ENCODE peak calls at places on chromosomes 6 and 20, in six cellular contexts. One of them, this sample, is unnamed.

GRCh38 chr6:34986845-34987246 is 97.8 kb downstream of the ANKS1A start:
- DNase-seq in ACHN: peak
- DNase-seq in activated T-helper 1 cell treated with Interleukin-2 at 50 U/mL for 16 hours: peak
- DNase-seq in stimulated activated CD8-positive, alpha-beta memory T cell treated with anti-CD3 and anti-CD28 coated beads, Interleukin-2, amount 100 ng/mL, for 1 hour: peak
- DNase-seq in NCI-H345: peak
- DNase-seq in left ventricle myocardium superior: peak
- DNase-seq in this sample: peak

GRCh38 chr6:110491644-110492317 is 15.4 kb upstream of the SLC22A16 start:
- DNase-seq in stimulated activated CD8-positive, alpha-beta memory T cell treated with anti-CD3 and anti-CD28 coated beads, Interleukin-2, amount 100 ng/mL, for 1 hour: no peak
- DNase-seq in ACHN: no peak
- DNase-seq in left ventricle myocardium superior: no peak
- DNase-seq in activated T-helper 1 cell treated with Interleukin-2 at 50 U/mL for 16 hours: no peak
- DNase-seq in NCI-H345: no peak
- DNase-seq in this sample: no peak

GRCh38 chr6:160226118-160226541 is 32.5 kb downstream of the SLC22A2 start:
- DNase-seq in NCI-H345: no peak
- DNase-seq in ACHN: no peak
- DNase-seq in stimulated activated CD8-positive, alpha-beta memory T cell treated with anti-CD3 and anti-CD28 coated beads, Interleukin-2, amount 100 ng/mL, for 1 hour: no peak
- DNase-seq in activated T-helper 1 cell treated with Interleukin-2 at 50 U/mL for 16 hours: no peak
- DNase-seq in left ventricle myocardium superior: no peak
- DNase-seq in this sample: no peak

GRCh38 chr20:43751167-43752050 is 24.6 kb upstream of the GTSF1L start:
- DNase-seq in left ventricle myocardium superior: no peak
- DNase-seq in ACHN: no peak
- DNase-seq in NCI-H345: no peak
- DNase-seq in stimulated activated CD8-positive, alpha-beta memory T cell treated with anti-CD3 and anti-CD28 coated beads, Interleukin-2, amount 100 ng/mL, for 1 hour: no peak
- DNase-seq in activated T-helper 1 cell treated with Interleukin-2 at 50 U/mL for 16 hours: no peak
- DNase-seq in this sample: no peak

GRCh38 chr6:123771126-123771525 is 32.5 kb upstream of the NKAIN2 start:
- DNase-seq in NCI-H345: no peak
- DNase-seq in stimulated activated CD8-positive, alpha-beta memory T cell treated with anti-CD3 and anti-CD28 coated beads, Interleukin-2, amount 100 ng/mL, for 1 hour: no peak
- DNase-seq in activated T-helper 1 cell treated with Interleukin-2 at 50 U/mL for 16 hours: no peak
- DNase-seq in left ventricle myocardium superior: no peak
- DNase-seq in ACHN: no peak
- DNase-seq in this sample: no peak

GRCh38 chr6:114315841-114316595 is 26.8 kb downstream of the HS3ST5 start:
- DNase-seq in NCI-H345: no peak
- DNase-seq in left ventricle myocardium superior: no peak
- DNase-seq in ACHN: no peak
- DNase-seq in stimulated activated CD8-positive, alpha-beta memory T cell treated with anti-CD3 and anti-CD28 coated beads, Interleukin-2, amount 100 ng/mL, for 1 hour: no peak
- DNase-seq in activated T-helper 1 cell treated with Interleukin-2 at 50 U/mL for 16 hours: no peak
- DNase-seq in this sample: no peak

GRCh38 chr6:4402477-4402976 is 267.2 kb upstream of the ECI2 start:
- DNase-seq in NCI-H345: no peak
- DNase-seq in activated T-helper 1 cell treated with Interleukin-2 at 50 U/mL for 16 hours: no peak
- DNase-seq in stimulated activated CD8-positive, alpha-beta memory T cell treated with anti-CD3 and anti-CD28 coated beads, Interleukin-2, amount 100 ng/mL, for 1 hour: no peak
- DNase-seq in left ventricle myocardium superior: peak
- DNase-seq in ACHN: peak
- DNase-seq in this sample: no peak

GRCh38 chr20:61760321-61761112 is 305.2 kb downstream of the TAF4 start:
- DNase-seq in stimulated activated CD8-positive, alpha-beta memory T cell treated with anti-CD3 and anti-CD28 coated beads, Interleukin-2, amount 100 ng/mL, for 1 hour: no peak
- DNase-seq in NCI-H345: no peak
- DNase-seq in activated T-helper 1 cell treated with Interleukin-2 at 50 U/mL for 16 hours: no peak
- DNase-seq in left ventricle myocardium superior: no peak
- DNase-seq in ACHN: no peak
- DNase-seq in this sample: no peak

GRCh38 chr20:33518071-33518470 is 28.2 kb downstream of the CBFA2T2 start:
- DNase-seq in NCI-H345: no peak
- DNase-seq in stimulated activated CD8-positive, alpha-beta memory T cell treated with anti-CD3 and anti-CD28 coated beads, Interleukin-2, amount 100 ng/mL, for 1 hour: no peak
- DNase-seq in ACHN: peak
- DNase-seq in activated T-helper 1 cell treated with Interleukin-2 at 50 U/mL for 16 hours: no peak
- DNase-seq in left ventricle myocardium superior: no peak
- DNase-seq in this sample: no peak

GRCh38 chr20:32007787-32008616 is 2.2 kb upstream of the CCM2L start:
- DNase-seq in ACHN: peak
- DNase-seq in NCI-H345: peak
- DNase-seq in activated T-helper 1 cell treated with Interleukin-2 at 50 U/mL for 16 hours: no peak
- DNase-seq in left ventricle myocardium superior: peak
- DNase-seq in stimulated activated CD8-positive, alpha-beta memory T cell treated with anti-CD3 and anti-CD28 coated beads, Interleukin-2, amount 100 ng/mL, for 1 hour: no peak
- DNase-seq in this sample: no peak

GRCh38 chr6:40803897-40804702 is 216.9 kb upstream of the LRFN2 start:
- DNase-seq in NCI-H345: no peak
- DNase-seq in activated T-helper 1 cell treated with Interleukin-2 at 50 U/mL for 16 hours: no peak
- DNase-seq in left ventricle myocardium superior: no peak
- DNase-seq in stimulated activated CD8-positive, alpha-beta memory T cell treated with anti-CD3 and anti-CD28 coated beads, Interleukin-2, amount 100 ng/mL, for 1 hour: no peak
- DNase-seq in ACHN: no peak
- DNase-seq in this sample: no peak

GRCh38 chr6:83873869-83874268 is 14.4 kb downstream of the CYB5R4 start:
- DNase-seq in left ventricle myocardium superior: no peak
- DNase-seq in activated T-helper 1 cell treated with Interleukin-2 at 50 U/mL for 16 hours: no peak
- DNase-seq in NCI-H345: no peak
- DNase-seq in stimulated activated CD8-positive, alpha-beta memory T cell treated with anti-CD3 and anti-CD28 coated beads, Interleukin-2, amount 100 ng/mL, for 1 hour: no peak
- DNase-seq in ACHN: no peak
- DNase-seq in this sample: no peak

GRCh38 chr6:12344949-12345693 is 55.0 kb downstream of the EDN1 start:
- DNase-seq in stimulated activated CD8-positive, alpha-beta memory T cell treated with anti-CD3 and anti-CD28 coated beads, Interleukin-2, amount 100 ng/mL, for 1 hour: no peak
- DNase-seq in activated T-helper 1 cell treated with Interleukin-2 at 50 U/mL for 16 hours: no peak
- DNase-seq in NCI-H345: no peak
- DNase-seq in left ventricle myocardium superior: no peak
- DNase-seq in ACHN: no peak
- DNase-seq in this sample: no peak

This sample was measured in NCI-H2227 treated with DMSO at 0.1 percent for 48 hours.